ENCODE peak calls at places on chromosomes 6 and 20, in eight cellular contexts. T, B, V, N, C, H, M and P are unnamed samples.
A peak's percentile ranks its signal among the peaks of the same experiment; 100 is the strongest.

GRCh38 chr20:45322952-45323383 is 14.9 kb upstream of the MATN4 start:
- DNase-seq in T (peak; percentile 58), B (peak; percentile 60), V (peak; percentile 75), N (no peak), C (peak; percentile 50), H (no peak), M (peak; percentile 75), P (peak; percentile 78)

GRCh38 chr20:1876975-1877603 is 18.1 kb upstream of the SIRPA start:
- DNase-seq in T (peak; percentile 50), B (no peak), V (no peak), N (no peak), C (no peak), H (no peak), M (no peak), P (no peak)

GRCh38 chr20:11249683-11250082 is 575.9 kb upstream of the JAG1 start:
- DNase-seq in T (no peak), B (no peak), V (no peak), N (no peak), C (no peak), H (no peak), M (no peak), P (no peak)

GRCh38 chr6:6713660-6714446 is 125.3 kb downstream of the LY86 start:
- DNase-seq in T (no peak), B (no peak), V (peak; percentile 39), N (peak; percentile 75), C (no peak), H (no peak), M (no peak), P (no peak)

GRCh38 chr20:36400901-36401300 is 94.8 kb downstream of the DLGAP4 start:
- DNase-seq in T (no peak), B (no peak), V (no peak), N (no peak), C (peak; percentile 36), H (no peak), M (no peak), P (no peak)

GRCh38 chr20:53038328-53038727 is 66.2 kb downstream of the TSHZ2 start:
- DNase-seq in T (no peak), B (no peak), V (no peak), N (no peak), C (no peak), H (no peak), M (no peak), P (no peak)

GRCh38 chr6:122798099-122798641 is 9.1 kb downstream of the SMPDL3A start:
- DNase-seq in T (peak; percentile 21), B (peak; percentile 81), V (peak; percentile 23), N (no peak), C (no peak), H (no peak), M (no peak), P (no peak)

GRCh38 chr6:106474476-106474875 is 114.0 kb downstream of the CRYBG1 start:
- DNase-seq in T (no peak), B (no peak), V (no peak), N (no peak), C (no peak), H (no peak), M (no peak), P (no peak)

GRCh38 chr20:53869466-53870258 is 200.7 kb downstream of the BCAS1 start:
- DNase-seq in T (peak; percentile 83), B (peak; percentile 84), V (peak; percentile 31), N (no peak), C (peak; percentile 77), H (no peak), M (peak; percentile 81), P (peak; percentile 65)

DNA sequence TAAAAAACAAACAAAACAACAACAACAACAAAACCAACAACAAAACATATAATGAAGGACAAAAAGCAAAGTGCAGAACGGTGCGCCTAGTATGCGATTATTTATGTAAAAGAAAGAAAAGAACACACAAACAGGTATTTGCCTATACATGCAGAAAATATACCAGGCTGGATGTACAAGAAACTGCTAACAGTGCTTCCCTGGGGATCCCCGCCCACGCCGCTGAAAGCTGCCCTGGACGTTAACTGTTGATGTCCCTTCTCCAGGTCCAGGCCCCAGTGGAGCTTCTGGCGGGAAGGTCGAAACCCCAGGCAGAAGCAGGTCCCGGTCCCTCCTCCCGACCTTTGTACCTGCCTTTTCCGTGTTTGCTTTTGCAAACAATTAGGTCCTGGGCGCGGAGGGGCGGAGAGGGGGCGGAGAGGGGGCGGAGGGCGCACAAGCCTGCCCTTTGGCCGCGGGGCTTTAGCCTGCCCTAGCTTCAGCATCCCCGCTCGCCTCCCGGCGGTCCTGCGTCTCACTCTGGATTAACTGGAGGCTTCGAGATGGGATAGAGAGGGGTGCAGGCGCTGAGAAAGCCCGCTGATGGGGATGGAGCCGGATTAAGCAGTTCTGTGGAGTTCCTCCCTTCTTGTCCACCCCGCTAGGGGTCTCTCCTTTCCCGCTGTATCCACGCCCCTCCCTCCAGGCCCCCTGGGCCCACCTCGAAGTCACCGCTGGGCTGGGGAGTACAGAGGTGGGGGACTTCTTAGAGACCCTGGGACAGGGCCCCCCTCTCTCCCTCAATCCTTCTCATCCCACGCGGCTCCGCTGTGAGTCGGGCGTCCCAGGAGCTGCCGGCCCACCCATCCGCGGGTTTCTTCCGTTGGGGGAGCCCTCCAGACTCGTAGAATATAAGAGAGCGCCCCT is 8.2 kb upstream of the AHCY start:
- DNase-seq in T (peak; percentile 16), B (peak; percentile 86), V (no peak), N (no peak), C (peak; percentile 48), H (no peak), M (peak; percentile 37), P (no peak)
- H3K4me3 ChIP-seq in T (peak overlapping the region; percentile 11), B (peak overlapping the region; percentile 35), V (peak overlapping the region; percentile 1), N (no peak overlapping the region), C (peak overlapping the region; percentile 53), H (no peak overlapping the region), M (peak overlapping the region; percentile 9), P (peak overlapping the region; percentile 26)

GRCh38 chr6:44233560-44234100 is 10.2 kb downstream of the SLC29A1 start:
- DNase-seq in T (no peak), B (no peak), V (no peak), N (peak; percentile 74), C (no peak), H (no peak), M (no peak), P (no peak)
- H3K4me1 ChIP-seq in T (peaks cover 20% of the 10 kb centered on the region), B (peaks cover 51% of the 10 kb centered on the region), V (peaks cover 58% of the 10 kb centered on the region), N (peaks cover 10% of the 10 kb centered on the region), C (peaks cover 34% of the 10 kb centered on the region), H (peaks cover 63% of the 10 kb centered on the region), M (peaks cover 43% of the 10 kb centered on the region), P (peaks cover 76% of the 10 kb centered on the region)

DNA sequence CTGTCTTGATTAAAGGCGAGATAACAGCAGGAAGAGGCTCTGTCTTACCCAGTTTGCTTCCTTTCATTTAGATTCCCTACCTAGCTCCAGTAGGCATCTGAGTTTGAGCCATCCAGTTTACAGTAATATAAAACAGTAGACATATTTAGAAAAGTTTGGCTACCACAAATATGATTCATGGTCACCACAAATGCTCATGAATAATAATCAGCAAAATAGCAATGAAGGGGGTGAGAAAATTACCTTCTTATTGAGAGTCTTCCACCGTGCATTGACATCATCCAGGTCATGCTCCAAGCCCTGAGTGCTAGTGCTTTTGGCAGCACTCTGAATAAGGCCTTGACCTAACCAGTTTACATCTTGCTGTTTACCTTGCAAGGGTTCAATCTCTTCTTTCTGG is 106.2 kb downstream of the DST start:
- DNase-seq in T (no peak), B (no peak), V (no peak), N (no peak), C (no peak), H (no peak), M (no peak), P (no peak)
- H3K27me3 ChIP-seq in T (peaks cover 6% of the 10 kb centered on the region), B (no peaks in the 10 kb centered on the region), V (no peaks in the 10 kb centered on the region), N (no peaks in the 10 kb centered on the region), C (no peaks in the 10 kb centered on the region), H (no peaks in the 10 kb centered on the region), M (no peaks in the 10 kb centered on the region), P (no peaks in the 10 kb centered on the region)

GRCh38 chr6:35048031-35048613 is 93.0 kb downstream of the TCP11 start:
- DNase-seq in T (peak; percentile 27), B (no peak), V (no peak), N (no peak), C (no peak), H (no peak), M (peak; percentile 59), P (no peak)
- H3K4me3 ChIP-seq in T (no peak overlapping the region), B (no peak overlapping the region), V (no peak overlapping the region), N (no peak overlapping the region), C (no peak overlapping the region), H (no peak overlapping the region), M (no peak overlapping the region), P (peak overlapping the region; percentile 6)

DNA sequence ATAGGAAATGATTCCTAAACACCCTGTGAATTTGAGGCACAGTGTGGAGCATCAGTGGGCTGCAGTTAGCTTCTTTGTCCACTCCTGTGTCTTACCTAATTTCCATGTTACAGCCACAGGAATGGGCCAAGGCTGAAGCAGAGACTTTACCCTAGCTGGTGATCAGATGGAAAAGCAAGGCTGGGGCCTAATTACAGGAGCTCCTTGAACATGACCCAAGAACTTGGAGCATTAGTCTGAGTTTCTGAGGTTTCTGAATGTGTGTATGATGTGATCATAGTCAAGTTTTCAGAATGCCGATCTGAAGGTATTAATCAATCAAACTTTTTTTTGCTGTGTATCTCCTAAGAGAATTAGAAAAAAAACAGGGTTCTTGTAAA is 18.0 kb downstream of the HECA start:
- DNase-seq in T (no peak), B (no peak), V (no peak), N (no peak), C (no peak), H (no peak), M (no peak), P (no peak)
- H3K4me1 ChIP-seq in T (peaks cover 16% of the 10 kb centered on the region), B (peaks cover 90% of the 10 kb centered on the region), V (peaks cover 69% of the 10 kb centered on the region), N (peaks cover 8% of the 10 kb centered on the region), C (no peaks in the 10 kb centered on the region), H (peaks cover 38% of the 10 kb centered on the region), M (peaks cover 43% of the 10 kb centered on the region), P (peaks cover 71% of the 10 kb centered on the region)

GRCh38 chr6:34093854-34094430 is 51.9 kb downstream of the GRM4 start:
- DNase-seq in T (no peak), B (no peak), V (no peak), N (no peak), C (no peak), H (no peak), M (no peak), P (no peak)

GRCh38 chr6:34096193-34096592 is 49.7 kb downstream of the GRM4 start:
- DNase-seq in T (no peak), B (no peak), V (no peak), N (no peak), C (no peak), H (no peak), M (no peak), P (no peak)

GRCh38 chr6:34095136-34095505 is 50.8 kb downstream of the GRM4 start:
- DNase-seq in T (no peak), B (no peak), V (no peak), N (no peak), C (no peak), H (no peak), M (no peak), P (no peak)

GRCh38 chr6:34094474-34095135 is 51.3 kb downstream of the GRM4 start:
- DNase-seq in T (no peak), B (no peak), V (no peak), N (no peak), C (no peak), H (no peak), M (no peak), P (no peak)

GRCh38 chr6:34095741-34096140 is 50.1 kb downstream of the GRM4 start:
- DNase-seq in T (no peak), B (no peak), V (no peak), N (no peak), C (no peak), H (no peak), M (no peak), P (no peak)
- H3K27me3 ChIP-seq in T (no peaks in the 10 kb centered on the region), B (peaks cover 27% of the 10 kb centered on the region), V (peaks cover 19% of the 10 kb centered on the region), N (no peaks in the 10 kb centered on the region), C (no peaks in the 10 kb centered on the region), H (peaks cover 5% of the 10 kb centered on the region), M (no peaks in the 10 kb centered on the region), P (peaks cover 4% of the 10 kb centered on the region)